ENCODE peak calls at places on chromosomes 6 and 20, in nine cellular contexts. U is lower lobe of right lung; A is iris pigment epithelial cell; R is AG09309; P is head of caudate nucleus; X is RWPE1; I is foreskin fibroblast; K is OCI-LY7; W is activated naive CD8-positive, alpha-beta T cell treated with anti-CD3 and anti-CD28 coated beads, Interleukin-2, amount 10 ng/mL, durations not matched to agents 7 days and 5 days. E is an unnamed sample.

GRCh38 chr20:34001378-34001777 is 7.7 kb downstream of the RALY start:
- DNase-seq in U (no peak), A (no peak), R (no peak), P (no peak), X (no peak), I (no peak), K (no peak), W (no peak), E (no peak)

GRCh38 chr20:3658708-3659491 is 4.3 kb downstream of the GFRA4 start:
- DNase-seq in U (no peak), A (peak), R (no peak), P (peak), X (no peak), I (no peak), K (peak), W (peak), E (no peak)

GRCh38 chr6:11128608-11129007 is 17.1 kb upstream of the ERVFRD-1 start:
- DNase-seq in U (no peak), A (no peak), R (no peak), P (peak), X (no peak), I (no peak), K (no peak), W (no peak), E (no peak)

GRCh38 chr20:51497542-51498467 is 44.7 kb downstream of the NFATC2 start:
- DNase-seq in U (peak), A (no peak), R (no peak), P (peak), X (no peak), I (no peak), K (peak), W (peak), E (no peak)

GRCh38 chr20:58647814-58648501 is 3.1 kb upstream of the STX16 start:
- DNase-seq in U (no peak), A (peak), R (peak), P (no peak), X (no peak), I (no peak), K (no peak), W (peak), E (peak)

GRCh38 chr20:4962257-4962855 is 39.0 kb downstream of the SLC23A2 start:
- DNase-seq in U (no peak), A (no peak), R (no peak), P (no peak), X (no peak), I (no peak), K (peak), W (peak), E (no peak)

GRCh38 chr6:63816979-63817436 is 181.4 kb downstream of the PHF3 start:
- DNase-seq in U (no peak), A (peak), R (no peak), P (no peak), X (no peak), I (no peak), K (peak), W (no peak), E (no peak)

GRCh38 chr20:22182148-22182547 is 402.2 kb downstream of the FOXA2 start:
- DNase-seq in U (no peak), A (no peak), R (no peak), P (no peak), X (no peak), I (no peak), K (no peak), W (no peak), E (no peak)

GRCh38 chr6:8269856-8270454 is 165.4 kb downstream of the SLC35B3 start:
- DNase-seq in U (no peak), A (no peak), R (no peak), P (no peak), X (no peak), I (no peak), K (no peak), W (no peak), E (no peak)

GRCh38 chr6:17845598-17845997 is 138.9 kb upstream of the NUP153 start:
- DNase-seq in U (no peak), A (no peak), R (no peak), P (no peak), X (no peak), I (no peak), K (no peak), W (no peak), E (no peak)

GRCh38 chr6:77298298-77298697 is 165.0 kb downstream of the HTR1B start:
- DNase-seq in U (no peak), A (peak), R (no peak), P (no peak), X (no peak), I (no peak), K (no peak), W (no peak), E (no peak)

GRCh38 chr20:37915800-37916570 is 13.1 kb downstream of the VSTM2L start:
- DNase-seq in U (no peak), A (no peak), R (no peak), P (peak), X (no peak), I (no peak), K (no peak), W (no peak), E (no peak)

E was measured in AG04449.